ENCODE peak calls at places on chromosomes 7 and 10, in four cellular contexts. A is HuH-7.5; Z is HL-60; H is CD4-positive, alpha-beta T cell. Y is an unnamed sample.

GRCh38 chr10:84360634-84361365 is 32.4 kb downstream of the CCSER2 start:
- DNase-seq in Z (no peak), H (no peak), A (no peak), Y (no peak)

GRCh38 chr7:32043688-32044087 is 26.5 kb downstream of the PDE1C start:
- DNase-seq in H (no peak), Z (no peak), A (no peak), Y (no peak)

GRCh38 chr7:8714791-8715190 is 281.4 kb downstream of the NXPH1 start:
- DNase-seq in H (no peak), Z (no peak), A (no peak), Y (no peak)

GRCh38 chr7:142345817-142346216 is 88.0 kb upstream of the PRSS58 start:
- DNase-seq in Z (no peak), H (no peak), A (no peak), Y (no peak)

GRCh38 chr7:22666732-22667131 is 60.3 kb upstream of the IL6 start:
- DNase-seq in A (no peak), H (no peak), Z (no peak), Y (no peak)

GRCh38 chr7:1916621-1916970 is 246.5 kb downstream of the ELFN1 start:
- DNase-seq in H (no peak), Z (no peak), A (no peak), Y (no peak)

GRCh38 chr10:114631678-114632417 is 26.2 kb downstream of the ABLIM1 start:
- DNase-seq in H (no peak), A (no peak), Z (no peak), Y (peak)

GRCh38 chr10:78859769-78860168 is 209.0 kb upstream of the ZMIZ1 start:
- DNase-seq in A (no peak), Z (no peak), H (no peak), Y (no peak)

GRCh38 chr7:141575164-141575563 is 24.0 kb downstream of the AGK start:
- DNase-seq in Z (no peak), A (no peak), H (no peak), Y (no peak)

GRCh38 chr10:133262696-133263095 is 14.0 kb downstream of the ADAM8 start:
- DNase-seq in H (no peak), A (no peak), Z (no peak), Y (no peak)

GRCh38 chr10:119341236-119342016 is 134.1 kb downstream of the GRK5 start:
- DNase-seq in H (peak), A (peak), Z (no peak), Y (no peak)

GRCh38 chr7:31744294-31744874 is 57.4 kb downstream of the PPP1R17 start:
- DNase-seq in Z (peak), A (peak), H (no peak), Y (peak)

GRCh38 chr10:46050956-46051355 is 4.9 kb upstream of the MSMB start:
- DNase-seq in A (no peak), Z (no peak), H (no peak), Y (no peak)

GRCh38 chr7:80206763-80207162 is 72.1 kb downstream of the GNAI1 start:
- DNase-seq in H (no peak), Z (no peak), A (no peak), Y (no peak)

GRCh38 chr7:116578526-116578925 is 53.7 kb downstream of the CAV1 start:
- DNase-seq in Z (no peak), H (no peak), A (no peak), Y (no peak)